ENCODE peak calls at places on chromosomes 16 and 17, in nine cellular contexts. One of them, this sample, is unnamed.

GRCh38 chr17:51154176-51154575 is 817 bp downstream of the NME1 start:
- DNase-seq in neural crest cell: no peak
- DNase-seq in IMR-90: peak
- DNase-seq in RWPE1: no peak
- DNase-seq in AG04450: no peak
- DNase-seq in fibroblast of pulmonary artery: no peak
- DNase-seq in GM20000: no peak
- DNase-seq in A549: no peak
- DNase-seq in stomach: no peak
- DNase-seq in this sample: no peak

GRCh38 chr16:77335652-77336234 is 99.1 kb downstream of the ADAMTS18 start:
- DNase-seq in IMR-90: no peak
- DNase-seq in stomach: no peak
- DNase-seq in AG04450: no peak
- DNase-seq in RWPE1: no peak
- DNase-seq in fibroblast of pulmonary artery: peak
- DNase-seq in GM20000: no peak
- DNase-seq in neural crest cell: no peak
- DNase-seq in A549: no peak
- DNase-seq in this sample: no peak

GRCh38 chr17:27378482-27379200 is 77.6 kb upstream of the KSR1 start:
- DNase-seq in IMR-90: no peak
- DNase-seq in A549: no peak
- DNase-seq in RWPE1: no peak
- DNase-seq in neural crest cell: no peak
- DNase-seq in fibroblast of pulmonary artery: no peak
- DNase-seq in AG04450: no peak
- DNase-seq in stomach: no peak
- DNase-seq in GM20000: no peak
- DNase-seq in this sample: no peak

GRCh38 chr16:29025218-29025617 is 40.4 kb downstream of the LAT start:
- DNase-seq in RWPE1: no peak
- DNase-seq in AG04450: no peak
- DNase-seq in neural crest cell: no peak
- DNase-seq in fibroblast of pulmonary artery: no peak
- DNase-seq in IMR-90: no peak
- DNase-seq in A549: no peak
- DNase-seq in stomach: no peak
- DNase-seq in GM20000: no peak
- DNase-seq in this sample: peak

GRCh38 chr17:65123757-65124675 is 13.2 kb upstream of the RGS9 start:
- DNase-seq in GM20000: no peak
- DNase-seq in stomach: no peak
- DNase-seq in RWPE1: no peak
- DNase-seq in fibroblast of pulmonary artery: peak
- DNase-seq in A549: peak
- DNase-seq in neural crest cell: no peak
- DNase-seq in IMR-90: peak
- DNase-seq in AG04450: no peak
- DNase-seq in this sample: no peak

GRCh38 chr17:63421681-63422645 is 24.1 kb downstream of the CYB561 start:
- DNase-seq in IMR-90: no peak
- DNase-seq in fibroblast of pulmonary artery: no peak
- DNase-seq in AG04450: no peak
- DNase-seq in RWPE1: no peak
- DNase-seq in A549: no peak
- DNase-seq in stomach: no peak
- DNase-seq in neural crest cell: no peak
- DNase-seq in GM20000: no peak
- DNase-seq in this sample: no peak

GRCh38 chr17:56678249-56679144 is 85.0 kb downstream of the NOG start:
- DNase-seq in RWPE1: no peak
- DNase-seq in AG04450: no peak
- DNase-seq in GM20000: no peak
- DNase-seq in IMR-90: no peak
- DNase-seq in A549: no peak
- DNase-seq in stomach: no peak
- DNase-seq in fibroblast of pulmonary artery: no peak
- DNase-seq in neural crest cell: peak
- DNase-seq in this sample: peak

GRCh38 chr17:31310877-31311276 is 3.0 kb downstream of the EVI2B start:
- DNase-seq in GM20000: no peak
- DNase-seq in RWPE1: no peak
- DNase-seq in neural crest cell: no peak
- DNase-seq in A549: no peak
- DNase-seq in fibroblast of pulmonary artery: no peak
- DNase-seq in AG04450: no peak
- DNase-seq in IMR-90: no peak
- DNase-seq in stomach: no peak
- DNase-seq in this sample: peak

GRCh38 chr16:71467810-71468209 is 5.8 kb upstream of the ZNF23 start:
- DNase-seq in AG04450: no peak
- DNase-seq in A549: no peak
- DNase-seq in stomach: no peak
- DNase-seq in IMR-90: peak
- DNase-seq in fibroblast of pulmonary artery: peak
- DNase-seq in neural crest cell: peak
- DNase-seq in RWPE1: peak
- DNase-seq in GM20000: peak
- DNase-seq in this sample: peak

GRCh38 chr16:71431176-71431575 is 10.7 kb downstream of the TLE7 start:
- DNase-seq in IMR-90: no peak
- DNase-seq in neural crest cell: no peak
- DNase-seq in RWPE1: no peak
- DNase-seq in GM20000: no peak
- DNase-seq in AG04450: no peak
- DNase-seq in fibroblast of pulmonary artery: no peak
- DNase-seq in stomach: peak
- DNase-seq in A549: no peak
- DNase-seq in this sample: no peak

GRCh38 chr17:48123111-48123510 is 15.5 kb downstream of the SNX11 start:
- DNase-seq in GM20000: no peak
- DNase-seq in IMR-90: no peak
- DNase-seq in RWPE1: no peak
- DNase-seq in A549: no peak
- DNase-seq in stomach: no peak
- DNase-seq in neural crest cell: no peak
- DNase-seq in fibroblast of pulmonary artery: no peak
- DNase-seq in AG04450: no peak
- DNase-seq in this sample: no peak

GRCh38 chr16:14095883-14096551 is 24.9 kb downstream of the MRTFB start:
- DNase-seq in stomach: no peak
- DNase-seq in IMR-90: peak
- DNase-seq in A549: no peak
- DNase-seq in fibroblast of pulmonary artery: no peak
- DNase-seq in RWPE1: no peak
- DNase-seq in neural crest cell: no peak
- DNase-seq in GM20000: no peak
- DNase-seq in AG04450: no peak
- DNase-seq in this sample: no peak

GRCh38 chr16:24045641-24046040 is 209.9 kb downstream of the PRKCB start:
- DNase-seq in fibroblast of pulmonary artery: no peak
- DNase-seq in A549: peak
- DNase-seq in AG04450: no peak
- DNase-seq in neural crest cell: peak
- DNase-seq in RWPE1: peak
- DNase-seq in IMR-90: no peak
- DNase-seq in GM20000: no peak
- DNase-seq in stomach: no peak
- DNase-seq in this sample: no peak
- TF ChIP-seq CTCF in fibroblast of pulmonary artery: no peak
- TF ChIP-seq CTCF in A549: peak
- TF ChIP-seq CTCF in AG04450: no peak
- TF ChIP-seq CTCF in neural crest cell: peak
- TF ChIP-seq CTCF in RWPE1: peak
- TF ChIP-seq CTCF in IMR-90: no peak
- TF ChIP-seq CTCF in GM20000: no peak
- TF ChIP-seq CTCF in stomach: no peak
- TF ChIP-seq CTCF in this sample: no peak

GRCh38 chr17:17435323-17435722 is 41.5 kb upstream of the MED9 start:
- DNase-seq in AG04450: peak
- DNase-seq in GM20000: no peak
- DNase-seq in fibroblast of pulmonary artery: peak
- DNase-seq in neural crest cell: no peak
- DNase-seq in RWPE1: no peak
- DNase-seq in IMR-90: peak
- DNase-seq in A549: peak
- DNase-seq in stomach: no peak
- DNase-seq in this sample: no peak
- TF ChIP-seq CTCF in AG04450: peak
- TF ChIP-seq CTCF in GM20000: no peak
- TF ChIP-seq CTCF in fibroblast of pulmonary artery: peak
- TF ChIP-seq CTCF in neural crest cell: peak
- TF ChIP-seq CTCF in RWPE1: no peak
- TF ChIP-seq CTCF in IMR-90: peak
- TF ChIP-seq CTCF in A549: no peak
- TF ChIP-seq CTCF in stomach: no peak
- TF ChIP-seq CTCF in this sample: no peak

GRCh38 chr17:75876190-75876937 is 2.0 kb downstream of the TRIM47 start:
- DNase-seq in A549: peak
- DNase-seq in neural crest cell: no peak
- DNase-seq in stomach: peak
- DNase-seq in RWPE1: peak
- DNase-seq in IMR-90: no peak
- DNase-seq in GM20000: peak
- DNase-seq in fibroblast of pulmonary artery: no peak
- DNase-seq in AG04450: no peak
- DNase-seq in this sample: peak

GRCh38 chr17:75877752-75878173 is 618 bp downstream of the TRIM47 start:
- DNase-seq in A549: peak
- DNase-seq in AG04450: no peak
- DNase-seq in IMR-90: peak
- DNase-seq in neural crest cell: peak
- DNase-seq in stomach: peak
- DNase-seq in RWPE1: peak
- DNase-seq in fibroblast of pulmonary artery: peak
- DNase-seq in GM20000: peak
- DNase-seq in this sample: peak

GRCh38 chr17:75875940-75876189 is 2.5 kb downstream of the TRIM47 start:
- DNase-seq in stomach: no peak
- DNase-seq in fibroblast of pulmonary artery: no peak
- DNase-seq in GM20000: no peak
- DNase-seq in AG04450: no peak
- DNase-seq in IMR-90: no peak
- DNase-seq in A549: no peak
- DNase-seq in neural crest cell: no peak
- DNase-seq in RWPE1: peak
- DNase-seq in this sample: no peak

GRCh38 chr17:75878174-75878998 is at the start of gene TRIM47:
- DNase-seq in stomach: peak
- DNase-seq in neural crest cell: no peak
- DNase-seq in RWPE1: peak
- DNase-seq in GM20000: peak
- DNase-seq in IMR-90: peak
- DNase-seq in AG04450: no peak
- DNase-seq in A549: peak
- DNase-seq in fibroblast of pulmonary artery: peak
- DNase-seq in this sample: peak

GRCh38 chr17:75876938-75877751 is 1.2 kb downstream of the TRIM47 start:
- DNase-seq in A549: peak
- DNase-seq in fibroblast of pulmonary artery: peak
- DNase-seq in AG04450: peak
- DNase-seq in IMR-90: peak
- DNase-seq in stomach: peak
- DNase-seq in GM20000: no peak
- DNase-seq in RWPE1: peak
- DNase-seq in neural crest cell: no peak
- DNase-seq in this sample: peak
- TF ChIP-seq CTCF in A549: no peak
- TF ChIP-seq CTCF in fibroblast of pulmonary artery: peak
- TF ChIP-seq CTCF in AG04450: peak
- TF ChIP-seq CTCF in IMR-90: peak
- TF ChIP-seq CTCF in stomach: no peak
- TF ChIP-seq CTCF in GM20000: no peak
- TF ChIP-seq CTCF in RWPE1: no peak
- TF ChIP-seq CTCF in neural crest cell: no peak
- TF ChIP-seq CTCF in this sample: no peak

DNA sequence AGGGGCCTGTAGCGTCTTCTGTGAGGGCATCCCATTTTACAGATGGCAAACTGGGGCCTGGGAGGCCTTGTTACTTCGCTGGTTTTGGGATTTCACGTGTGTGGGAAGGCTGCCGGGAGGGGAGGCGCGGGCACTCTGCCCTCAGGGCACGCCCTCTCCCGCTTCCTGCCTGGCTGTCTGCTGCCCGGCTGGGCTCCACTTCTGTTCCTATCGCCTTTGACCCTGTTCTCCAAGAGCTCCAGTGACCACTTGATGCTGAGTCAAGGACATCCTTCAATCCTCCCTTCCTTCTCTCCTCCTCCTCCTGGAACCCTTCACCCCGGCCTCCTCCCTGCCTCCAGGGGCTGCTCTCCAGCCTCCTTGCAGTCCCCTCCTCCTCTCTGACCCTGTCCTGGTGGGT is 16.0 kb downstream of the SPNS3 start:
- DNase-seq in A549: no peak
- DNase-seq in RWPE1: no peak
- DNase-seq in GM20000: no peak
- DNase-seq in neural crest cell: no peak
- DNase-seq in stomach: peak
- DNase-seq in fibroblast of pulmonary artery: no peak
- DNase-seq in AG04450: no peak
- DNase-seq in IMR-90: no peak
- DNase-seq in this sample: no peak
- TF ChIP-seq CTCF in A549: no peak
- TF ChIP-seq CTCF in RWPE1: no peak
- TF ChIP-seq CTCF in GM20000: no peak
- TF ChIP-seq CTCF in neural crest cell: no peak
- TF ChIP-seq CTCF in stomach: no peak
- TF ChIP-seq CTCF in fibroblast of pulmonary artery: no peak
- TF ChIP-seq CTCF in AG04450: no peak
- TF ChIP-seq CTCF in IMR-90: no peak
- TF ChIP-seq CTCF in this sample: no peak

This sample was measured in activated CD8-positive, alpha-beta T cell treated with anti-CD3 and anti-CD28 coated beads for 36 hours.